ENCODE peak calls at places on chromosomes 7 and 10, in seven cellular contexts. One of them, this sample, is unnamed.

GRCh38 chr7:98257701-98258100 is 5.7 kb upstream of the TECPR1 start:
- DNase-seq in lower leg skin: no peak
- DNase-seq in ovary: no peak
- DNase-seq in transverse colon: no peak
- DNase-seq in right lobe of liver: no peak
- DNase-seq in GM12892: no peak
- DNase-seq in uterus: no peak
- DNase-seq in this sample: no peak

GRCh38 chr10:37839243-37839642 is 18.2 kb downstream of the ZNF248 start:
- DNase-seq in lower leg skin: no peak
- DNase-seq in GM12892: no peak
- DNase-seq in uterus: no peak
- DNase-seq in ovary: no peak
- DNase-seq in right lobe of liver: no peak
- DNase-seq in transverse colon: no peak
- DNase-seq in this sample: no peak

GRCh38 chr7:143345428-143345900 is 17.0 kb downstream of the FAM131B start:
- DNase-seq in ovary: no peak
- DNase-seq in uterus: no peak
- DNase-seq in transverse colon: peak; percentile 70
- DNase-seq in right lobe of liver: no peak
- DNase-seq in lower leg skin: no peak
- DNase-seq in GM12892: no peak
- DNase-seq in this sample: no peak

GRCh38 chr7:158782638-158783490 is 46.4 kb downstream of the ESYT2 start:
- DNase-seq in GM12892: no peak
- DNase-seq in right lobe of liver: no peak
- DNase-seq in transverse colon: peak; percentile 41
- DNase-seq in lower leg skin: peak; percentile 59
- DNase-seq in ovary: peak; percentile 60
- DNase-seq in uterus: peak; percentile 52
- DNase-seq in this sample: no peak

GRCh38 chr7:991017-991728 is 8.2 kb downstream of the CYP2W1 start:
- DNase-seq in ovary: no peak
- DNase-seq in right lobe of liver: no peak
- DNase-seq in uterus: no peak
- DNase-seq in lower leg skin: no peak
- DNase-seq in transverse colon: no peak
- DNase-seq in GM12892: no peak
- DNase-seq in this sample: no peak

GRCh38 chr10:130141460-130141859 is 5.3 kb downstream of the GLRX3 start:
- DNase-seq in right lobe of liver: no peak
- DNase-seq in transverse colon: no peak
- DNase-seq in lower leg skin: no peak
- DNase-seq in GM12892: no peak
- DNase-seq in uterus: no peak
- DNase-seq in ovary: no peak
- DNase-seq in this sample: no peak

GRCh38 chr10:54009672-54010071 is 791.4 kb downstream of the PCDH15 start:
- DNase-seq in lower leg skin: no peak
- DNase-seq in transverse colon: no peak
- DNase-seq in ovary: no peak
- DNase-seq in GM12892: no peak
- DNase-seq in right lobe of liver: no peak
- DNase-seq in uterus: no peak
- DNase-seq in this sample: no peak

GRCh38 chr10:43348511-43349312 is 22.7 kb upstream of the FXYD4 start:
- DNase-seq in GM12892: peak; percentile 91
- DNase-seq in lower leg skin: peak; percentile 81
- DNase-seq in right lobe of liver: peak; percentile 85
- DNase-seq in ovary: peak; percentile 71
- DNase-seq in uterus: peak; percentile 72
- DNase-seq in transverse colon: peak; percentile 91
- DNase-seq in this sample: peak; percentile 85

GRCh38 chr10:89373916-89374711 is 3.7 kb upstream of the IFIT1B start:
- DNase-seq in ovary: peak; percentile 75
- DNase-seq in GM12892: no peak
- DNase-seq in lower leg skin: peak; percentile 93
- DNase-seq in uterus: peak; percentile 77
- DNase-seq in transverse colon: peak; percentile 81
- DNase-seq in right lobe of liver: peak; percentile 77
- DNase-seq in this sample: peak; percentile 92

GRCh38 chr10:29688230-29688634 is 53.5 kb upstream of the SVIL start:
- DNase-seq in right lobe of liver: no peak
- DNase-seq in ovary: no peak
- DNase-seq in GM12892: no peak
- DNase-seq in transverse colon: no peak
- DNase-seq in lower leg skin: no peak
- DNase-seq in uterus: no peak
- DNase-seq in this sample: no peak

GRCh38 chr10:49023752-49024151 is 84.1 kb upstream of the LRRC18 start:
- DNase-seq in lower leg skin: no peak
- DNase-seq in right lobe of liver: no peak
- DNase-seq in uterus: peak; percentile 41
- DNase-seq in GM12892: no peak
- DNase-seq in ovary: no peak
- DNase-seq in transverse colon: no peak
- DNase-seq in this sample: no peak

GRCh38 chr7:137488038-137488437 is 144.5 kb upstream of the PTN start:
- DNase-seq in ovary: no peak
- DNase-seq in uterus: no peak
- DNase-seq in right lobe of liver: no peak
- DNase-seq in transverse colon: no peak
- DNase-seq in lower leg skin: no peak
- DNase-seq in GM12892: no peak
- DNase-seq in this sample: no peak

GRCh38 chr7:150343225-150343624 is 1.8 kb upstream of the RARRES2 start:
- DNase-seq in uterus: no peak
- DNase-seq in GM12892: no peak
- DNase-seq in transverse colon: no peak
- DNase-seq in right lobe of liver: no peak
- DNase-seq in lower leg skin: no peak
- DNase-seq in ovary: no peak
- DNase-seq in this sample: no peak

GRCh38 chr7:71229201-71229600 is 97.3 kb downstream of the GALNT17 start:
- DNase-seq in ovary: no peak
- DNase-seq in transverse colon: no peak
- DNase-seq in right lobe of liver: no peak
- DNase-seq in uterus: no peak
- DNase-seq in GM12892: no peak
- DNase-seq in lower leg skin: no peak
- DNase-seq in this sample: no peak

GRCh38 chr10:132961864-132962622 is 19.7 kb upstream of the CFAP46 start:
- DNase-seq in uterus: peak; percentile 51
- DNase-seq in right lobe of liver: peak; percentile 67
- DNase-seq in lower leg skin: peak; percentile 55
- DNase-seq in transverse colon: peak; percentile 70
- DNase-seq in ovary: peak; percentile 72
- DNase-seq in GM12892: no peak
- DNase-seq in this sample: peak; percentile 64

GRCh38 chr10:133141963-133142350 is 18.1 kb upstream of the KNDC1 start:
- DNase-seq in GM12892: no peak
- DNase-seq in right lobe of liver: peak; percentile 47
- DNase-seq in ovary: no peak
- DNase-seq in transverse colon: no peak
- DNase-seq in uterus: peak; percentile 6
- DNase-seq in lower leg skin: no peak
- DNase-seq in this sample: peak; percentile 30

GRCh38 chr10:71245420-71246325 is 33.3 kb downstream of the UNC5B start:
- DNase-seq in lower leg skin: no peak
- DNase-seq in right lobe of liver: peak; percentile 35
- DNase-seq in ovary: no peak
- DNase-seq in GM12892: no peak
- DNase-seq in uterus: no peak
- DNase-seq in transverse colon: no peak
- DNase-seq in this sample: no peak

GRCh38 chr10:97936126-97936525 is 86.5 kb downstream of the GOLGA7B start:
- DNase-seq in right lobe of liver: no peak
- DNase-seq in GM12892: no peak
- DNase-seq in uterus: no peak
- DNase-seq in lower leg skin: no peak
- DNase-seq in transverse colon: no peak
- DNase-seq in ovary: no peak
- DNase-seq in this sample: no peak

GRCh38 chr10:53754851-53755250 is 982.3 kb upstream of the MBL2 start:
- DNase-seq in GM12892: no peak
- DNase-seq in right lobe of liver: no peak
- DNase-seq in uterus: no peak
- DNase-seq in lower leg skin: no peak
- DNase-seq in transverse colon: no peak
- DNase-seq in ovary: no peak
- DNase-seq in this sample: no peak

GRCh38 chr10:32346134-32346550 is 816 bp downstream of the EPC1 start:
- DNase-seq in transverse colon: peak; percentile 97
- DNase-seq in ovary: peak; percentile 96
- DNase-seq in right lobe of liver: peak; percentile 98
- DNase-seq in GM12892: peak; percentile 87
- DNase-seq in lower leg skin: peak; percentile 95
- DNase-seq in uterus: peak; percentile 96
- DNase-seq in this sample: peak; percentile 98
- TF ChIP-seq POLR2A in transverse colon: no peak
- TF ChIP-seq POLR2A in ovary: no peak
- TF ChIP-seq POLR2A in right lobe of liver: no peak
- TF ChIP-seq POLR2A in GM12892: no peak
- TF ChIP-seq POLR2A in lower leg skin: no peak
- TF ChIP-seq POLR2A in uterus: peak; percentile 44
- TF ChIP-seq POLR2A in this sample: no peak

GRCh38 chr7:105319578-105319977 is 69.1 kb downstream of the SRPK2 start:
- DNase-seq in GM12892: no peak
- DNase-seq in transverse colon: no peak
- DNase-seq in right lobe of liver: no peak
- DNase-seq in uterus: no peak
- DNase-seq in ovary: no peak
- DNase-seq in lower leg skin: no peak
- DNase-seq in this sample: no peak
- TF ChIP-seq POLR2A in GM12892: peak; percentile 49
- TF ChIP-seq POLR2A in transverse colon: no peak
- TF ChIP-seq POLR2A in right lobe of liver: no peak
- TF ChIP-seq POLR2A in uterus: no peak
- TF ChIP-seq POLR2A in ovary: no peak
- TF ChIP-seq POLR2A in lower leg skin: no peak
- TF ChIP-seq POLR2A in this sample: no peak

GRCh38 chr10:5942471-5942870 is 34.9 kb downstream of the IL15RA start:
- DNase-seq in transverse colon: no peak
- DNase-seq in GM12892: no peak
- DNase-seq in ovary: no peak
- DNase-seq in lower leg skin: peak; percentile 55
- DNase-seq in uterus: peak; percentile 40
- DNase-seq in right lobe of liver: no peak
- DNase-seq in this sample: no peak

GRCh38 chr10:5945203-5945534 is 32.2 kb downstream of the IL15RA start:
- DNase-seq in lower leg skin: no peak
- DNase-seq in GM12892: no peak
- DNase-seq in ovary: no peak
- DNase-seq in transverse colon: no peak
- DNase-seq in uterus: peak; percentile 39
- DNase-seq in right lobe of liver: no peak
- DNase-seq in this sample: no peak

GRCh38 chr10:5943536-5943935 is 33.8 kb downstream of the IL15RA start:
- DNase-seq in uterus: peak; percentile 82
- DNase-seq in GM12892: no peak
- DNase-seq in transverse colon: no peak
- DNase-seq in lower leg skin: no peak
- DNase-seq in right lobe of liver: no peak
- DNase-seq in ovary: peak; percentile 74
- DNase-seq in this sample: no peak

GRCh38 chr10:5945561-5946418 is 31.6 kb downstream of the IL15RA start:
- DNase-seq in right lobe of liver: peak; percentile 70
- DNase-seq in lower leg skin: peak; percentile 61
- DNase-seq in uterus: peak; percentile 81
- DNase-seq in GM12892: no peak
- DNase-seq in ovary: peak; percentile 73
- DNase-seq in transverse colon: peak; percentile 43
- DNase-seq in this sample: peak; percentile 83

DNA sequence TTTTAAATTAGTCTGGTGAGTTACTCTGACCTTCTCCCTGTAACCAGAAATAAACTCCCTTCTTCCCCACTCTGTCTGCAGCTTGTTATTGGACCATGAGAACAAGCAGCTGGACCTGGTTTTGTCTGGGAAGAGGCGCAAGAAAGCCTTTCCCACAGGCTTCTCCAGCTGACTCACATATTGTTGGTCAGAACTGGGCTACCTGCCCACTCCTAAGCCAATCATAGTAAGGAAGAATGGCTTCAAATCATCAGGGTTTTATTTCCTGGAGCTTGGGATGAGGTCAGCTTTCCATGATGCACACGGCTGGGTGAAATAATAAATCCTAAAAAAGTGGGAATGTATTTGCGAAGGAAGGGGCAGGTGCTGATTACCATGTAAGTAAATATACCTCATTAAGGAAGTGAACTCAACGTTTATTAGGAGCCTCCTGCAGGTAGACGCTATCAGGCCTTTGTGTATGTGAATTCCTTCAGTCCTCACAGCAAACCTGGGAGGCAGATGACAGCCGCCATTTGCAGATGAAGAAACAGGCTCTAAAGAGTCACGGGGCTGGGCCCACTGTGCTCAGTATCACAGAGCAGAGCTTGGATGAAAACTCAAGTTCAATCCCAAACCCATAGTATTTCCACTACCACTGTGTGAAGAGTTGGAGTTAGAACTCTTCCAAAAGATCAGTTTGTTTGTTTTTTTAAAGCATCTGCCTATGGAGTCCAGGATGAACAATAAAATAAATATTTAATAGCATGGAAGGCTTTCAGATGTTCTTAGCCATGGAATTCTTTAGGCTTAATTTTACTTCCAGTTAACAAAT is 32.7 kb downstream of the IL15RA start:
- DNase-seq in lower leg skin: peak; percentile 91
- DNase-seq in transverse colon: peak; percentile 78
- DNase-seq in GM12892: no peak
- DNase-seq in uterus: peak; percentile 91
- DNase-seq in ovary: peak; percentile 88
- DNase-seq in right lobe of liver: no peak
- DNase-seq in this sample: peak; percentile 89
- TF ChIP-seq POLR2A in lower leg skin: no peak
- TF ChIP-seq POLR2A in transverse colon: no peak
- TF ChIP-seq POLR2A in GM12892: no peak
- TF ChIP-seq POLR2A in uterus: peak; percentile 42
- TF ChIP-seq POLR2A in ovary: no peak
- TF ChIP-seq POLR2A in right lobe of liver: peak; percentile 34
- TF ChIP-seq POLR2A in this sample: no peak

GRCh38 chr10:72321248-72322029 is 33.3 kb downstream of the DNAJB12 start:
- DNase-seq in GM12892: peak; percentile 4
- DNase-seq in transverse colon: no peak
- DNase-seq in lower leg skin: no peak
- DNase-seq in uterus: no peak
- DNase-seq in right lobe of liver: no peak
- DNase-seq in ovary: no peak
- DNase-seq in this sample: peak; percentile 66
- TF ChIP-seq POLR2A in GM12892: no peak
- TF ChIP-seq POLR2A in transverse colon: no peak
- TF ChIP-seq POLR2A in lower leg skin: no peak
- TF ChIP-seq POLR2A in uterus: no peak
- TF ChIP-seq POLR2A in right lobe of liver: no peak
- TF ChIP-seq POLR2A in ovary: no peak
- TF ChIP-seq POLR2A in this sample: no peak

This sample was measured in suprapubic skin.